ENCODE peak calls at places on chromosomes 5 and 9, in six cellular contexts. L is fibroblast of lung; Y is right cardiac atrium; E is uterus; G is SK-N-SH; B is CD8-positive, alpha-beta T cell. V is an unnamed sample.

GRCh38 chr9:36760667-36761066 is 188.0 kb downstream of the MELK start:
- DNase-seq in Y (no peak), L (no peak), E (no peak), B (no peak), G (no peak), V (no peak)

GRCh38 chr9:89323257-89323841 is 5.0 kb downstream of the SECISBP2 start:
- DNase-seq in E (no peak), Y (no peak), L (no peak), B (no peak), G (peak; percentile 32), V (no peak)

GRCh38 chr5:15902050-15902449 is 277.5 kb downstream of the MARCHF11 start:
- DNase-seq in L (no peak), G (no peak), Y (no peak), B (no peak), E (no peak), V (no peak)

GRCh38 chr5:76084496-76085285 is 1.5 kb downstream of the SV2C start:
- DNase-seq in E (no peak), B (no peak), L (no peak), G (peak; percentile 92), Y (peak; percentile 20), V (peak; percentile 63)

GRCh38 chr5:54956922-54957321 is 28.5 kb downstream of the ESM1 start:
- DNase-seq in B (no peak), G (no peak), L (peak; percentile 13), Y (no peak), E (no peak), V (no peak)

GRCh38 chr9:72046593-72047456 is 13.6 kb downstream of the C9orf57 start:
- DNase-seq in L (no peak), B (no peak), E (no peak), G (no peak), Y (no peak), V (no peak)

GRCh38 chr9:18255158-18255629 is 218.8 kb upstream of the ADAMTSL1 start:
- DNase-seq in Y (peak; percentile 84), B (peak; percentile 62), G (peak; percentile 68), L (peak; percentile 72), E (peak; percentile 89), V (peak; percentile 61)

GRCh38 chr5:82353522-82353921 is 75.4 kb upstream of the RPS23 start:
- DNase-seq in L (no peak), Y (no peak), B (no peak), E (no peak), G (no peak), V (no peak)

GRCh38 chr5:54902817-54903473 is 82.4 kb downstream of the ESM1 start:
- DNase-seq in G (no peak), E (no peak), Y (no peak), B (no peak), L (peak; percentile 72), V (no peak)

GRCh38 chr5:158287643-158288228 is 428.8 kb upstream of the CLINT1 start:
- DNase-seq in G (no peak), B (no peak), E (peak; percentile 50), Y (no peak), L (peak; percentile 95), V (no peak)

GRCh38 chr9:111179577-111179976 is 141.3 kb upstream of the LPAR1 start:
- DNase-seq in E (no peak), Y (no peak), B (no peak), L (peak; percentile 19), G (no peak), V (no peak)

GRCh38 chr9:129343697-129344375 is 165.8 kb upstream of the IER5L start:
- DNase-seq in B (no peak), G (no peak), L (no peak), E (no peak), Y (peak; percentile 87), V (no peak)

GRCh38 chr5:66661149-66661548 is 65.0 kb downstream of the MAST4 start:
- DNase-seq in E (no peak), Y (peak; percentile 61), G (no peak), L (peak; percentile 94), B (no peak), V (no peak)

GRCh38 chr9:85016389-85016997 is 347.0 kb downstream of the NTRK2 start:
- DNase-seq in E (no peak), L (no peak), B (no peak), G (no peak), Y (no peak), V (no peak)

GRCh38 chr9:133371261-133371711 is 4.6 kb downstream of the SURF4 start:
- DNase-seq in B (peak; percentile 52), G (no peak), Y (peak; percentile 42), E (no peak), L (peak; percentile 52), V (no peak)

DNA sequence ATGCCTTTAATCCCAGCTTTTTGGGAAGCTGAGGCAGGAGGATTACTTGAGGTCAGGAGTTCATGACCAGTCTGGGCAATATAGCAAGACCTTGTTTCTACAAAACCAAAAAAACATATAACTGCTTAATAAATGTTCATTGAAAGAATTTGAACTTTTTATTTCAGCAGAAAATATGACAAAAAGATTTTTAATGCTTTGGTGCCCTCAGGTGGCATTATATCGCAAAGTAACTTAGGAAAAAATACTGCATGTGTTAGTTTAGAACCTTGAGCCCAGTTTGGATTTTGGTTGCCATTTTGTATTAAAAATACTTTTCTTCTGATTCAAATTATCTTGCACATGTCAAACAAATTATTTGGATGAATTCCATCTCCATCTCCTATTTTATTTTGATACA is 103.2 kb downstream of the GPBP1 start:
- DNase-seq in B (no peak), E (no peak), G (peak; percentile 8), L (peak; percentile 15), Y (no peak), V (peak; percentile 40)
- H3K27me3 ChIP-seq in B (no peaks in the 10 kb centered on the region), E (no peaks in the 10 kb centered on the region), G (no peaks in the 10 kb centered on the region), L (no peaks in the 10 kb centered on the region), Y (no peaks in the 10 kb centered on the region), V (no peaks in the 10 kb centered on the region)

GRCh38 chr5:1930501-1930879 is 47.8 kb upstream of the IRX4 start:
- DNase-seq in L (no peak), B (no peak), E (no peak), Y (peak; percentile 67), G (no peak), V (no peak)

GRCh38 chr5:1930880-1931589 is 48.3 kb upstream of the IRX4 start:
- DNase-seq in Y (peak; percentile 75), L (no peak), B (no peak), E (no peak), G (peak; percentile 40), V (no peak)

GRCh38 chr5:1929108-1929991 is 46.6 kb upstream of the IRX4 start:
- DNase-seq in B (no peak), E (no peak), L (no peak), Y (no peak), G (no peak), V (no peak)

GRCh38 chr5:1933364-1934055 is 50.8 kb upstream of the IRX4 start:
- DNase-seq in E (no peak), B (no peak), G (no peak), L (no peak), Y (no peak), V (no peak)

DNA sequence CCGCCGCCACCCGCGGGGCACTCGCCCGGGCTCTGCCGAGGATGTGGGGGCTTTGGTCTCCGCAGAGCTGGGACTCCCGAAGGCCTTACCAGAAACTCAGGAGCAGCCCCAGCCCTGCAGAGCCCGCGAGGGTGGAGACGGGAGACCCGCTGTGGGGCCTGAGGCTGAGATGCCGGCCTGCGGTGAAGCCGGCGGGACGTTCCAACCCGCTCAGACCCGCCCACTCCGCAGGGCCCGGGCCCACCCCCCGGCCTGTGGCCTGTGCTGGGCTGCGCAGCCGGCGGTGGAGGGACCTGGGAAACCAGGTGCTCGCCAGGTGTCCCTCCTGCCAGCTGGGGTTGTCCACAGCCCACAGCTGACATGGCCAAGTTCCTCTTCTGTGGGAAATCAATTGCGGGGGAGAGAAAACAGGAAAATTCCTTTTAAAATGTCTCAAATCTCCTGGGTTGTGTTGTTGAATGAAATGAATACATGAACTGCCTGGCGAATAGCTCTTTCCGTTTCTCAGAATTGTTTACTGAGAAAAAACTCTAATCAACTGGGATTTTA is 48.9 kb upstream of the IRX4 start:
- DNase-seq in L (no peak), B (no peak), E (peak; percentile 37), Y (peak; percentile 68), G (no peak), V (no peak)
- H3K4me3 ChIP-seq in L (no peak overlapping the region), B (no peak overlapping the region), E (peak overlapping the region; percentile 36), Y (peak overlapping the region; percentile 55), G (no peak overlapping the region), V (no peak overlapping the region)

DNA sequence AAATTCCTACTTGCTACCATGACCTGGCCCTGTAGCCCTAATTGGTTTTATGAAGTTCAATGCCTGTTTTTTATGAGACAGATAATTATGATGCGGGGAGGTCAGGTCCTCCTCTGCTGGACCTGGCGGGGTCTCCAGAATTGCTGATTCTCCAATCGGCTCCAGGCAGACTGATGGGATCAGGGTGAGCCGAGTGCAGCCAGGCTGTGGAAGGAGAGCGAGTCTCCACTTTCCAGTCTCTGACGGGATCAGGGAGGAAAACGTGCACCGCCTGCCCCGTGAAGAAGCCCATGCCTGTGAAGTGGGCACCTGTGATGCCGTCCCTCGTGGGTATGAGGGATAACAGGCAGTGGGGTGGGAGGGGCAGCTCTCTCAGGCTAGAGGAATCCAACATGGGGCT is 71.5 kb upstream of the HSPA9 start:
- DNase-seq in G (no peak), B (no peak), E (no peak), Y (no peak), L (no peak), V (no peak)
- H3K27me3 ChIP-seq in G (no peaks in the 10 kb centered on the region), B (peaks cover 67% of the 10 kb centered on the region), E (no peaks in the 10 kb centered on the region), Y (no peaks in the 10 kb centered on the region), L (peaks cover 15% of the 10 kb centered on the region), V (no peaks in the 10 kb centered on the region)

GRCh38 chr9:91420471-91421021 is 3.1 kb downstream of the NFIL3 start:
- DNase-seq in E (no peak), L (peak; percentile 52), B (no peak), Y (no peak), G (no peak), V (no peak)

GRCh38 chr9:91417602-91418218 is 5.9 kb downstream of the NFIL3 start:
- DNase-seq in L (no peak), B (no peak), Y (no peak), G (no peak), E (no peak), V (no peak)

GRCh38 chr9:91421987-91422765 is 1.5 kb downstream of the NFIL3 start:
- DNase-seq in B (no peak), E (peak; percentile 29), L (peak; percentile 71), G (peak; percentile 29), Y (peak; percentile 58), V (peak; percentile 25)

GRCh38 chr9:91421022-91421765 is 2.4 kb downstream of the NFIL3 start:
- DNase-seq in Y (peak; percentile 75), E (peak; percentile 52), B (no peak), G (peak; percentile 87), L (peak; percentile 42), V (peak; percentile 52)

DNA sequence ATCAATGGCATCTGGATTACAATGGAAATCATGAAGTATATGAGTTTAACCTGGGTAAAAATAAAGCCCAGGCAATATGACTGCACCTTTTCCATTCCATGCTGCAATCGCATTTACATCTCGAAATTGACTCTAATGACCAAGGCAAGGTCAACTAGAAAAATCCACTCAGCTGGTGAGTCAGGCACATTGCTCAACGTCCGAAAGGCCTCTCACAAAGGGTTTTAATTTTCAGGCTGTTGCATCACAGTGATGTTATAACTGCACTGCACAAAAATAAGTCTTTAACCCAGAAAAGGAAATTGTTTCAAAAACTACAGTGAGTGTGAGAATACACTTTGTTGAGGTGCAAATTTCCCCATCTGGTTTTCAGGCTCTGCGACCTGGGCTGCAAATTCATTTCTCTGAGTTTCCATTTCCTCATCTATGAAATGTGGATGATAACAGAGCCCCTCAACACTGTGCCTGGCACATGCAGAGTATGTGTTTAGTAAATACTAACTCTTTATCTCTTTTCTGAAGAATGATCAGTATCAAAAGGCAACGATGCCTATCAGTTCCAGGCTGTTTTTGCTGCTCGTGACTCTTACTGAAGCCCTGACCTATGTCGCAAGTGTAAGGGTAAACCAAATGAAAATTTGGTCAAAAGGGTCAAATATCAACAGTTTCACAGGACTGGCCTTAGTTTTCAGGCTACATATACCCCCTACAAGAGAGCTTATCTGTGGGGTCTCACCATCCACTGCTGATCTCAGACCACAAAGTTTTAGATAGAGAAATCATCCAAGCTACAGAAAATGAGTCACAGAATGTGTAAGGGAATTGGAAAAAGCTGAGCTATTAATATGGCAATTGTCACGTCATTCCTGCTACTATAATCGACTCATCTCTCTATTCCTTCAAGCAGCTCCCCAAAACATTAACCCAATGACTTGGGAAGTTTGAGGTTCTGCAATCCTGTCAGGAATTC is 4.1 kb downstream of the NFIL3 start:
- DNase-seq in L (peak; percentile 94), E (peak; percentile 88), Y (no peak), B (no peak), G (peak; percentile 16), V (peak; percentile 46)
- H3K4me3 ChIP-seq in L (peak overlapping the region; percentile 87), E (no peak overlapping the region), Y (no peak overlapping the region), B (no peak overlapping the region), G (no peak overlapping the region), V (no peak overlapping the region)

V was measured in A673.